ENCODE peak calls at places on chromosome 16, in six cellular contexts. Y is amniotic epithelial cell, P is RWPE1, K is adrenal gland, H is HFFc6, A is GF-D8. C is an unnamed sample.

GRCh38 chr16:67683767-67684166 is 17.2 kb downstream of the C16orf86 start:
- DNase-seq in A (no peak), P (no peak), Y (no peak), H (peak; percentile 28), K (no peak), C (no peak)

GRCh38 chr16:62404857-62405611 is 368.8 kb upstream of the CDH8 start:
- DNase-seq in P (no peak), Y (no peak), A (no peak), H (no peak), K (no peak), C (no peak)

GRCh38 chr16:22425036-22425801 is 50.8 kb upstream of the CDR2 start:
- DNase-seq in A (no peak), P (no peak), K (peak; percentile 85), H (peak; percentile 31), Y (no peak), C (peak; percentile 28)

GRCh38 chr16:14444979-14445810 is 184.9 kb downstream of the PARN start:
- DNase-seq in K (peak; percentile 65), Y (no peak), P (no peak), A (no peak), H (no peak), C (no peak)

GRCh38 chr16:51971184-51971583 is 575.8 kb downstream of the TOX3 start:
- DNase-seq in P (peak; percentile 24), A (no peak), K (no peak), Y (peak; percentile 6), H (peak; percentile 34), C (peak; percentile 6)

GRCh38 chr16:23640669-23640958 is 496 bp downstream of the PALB2 start:
- DNase-seq in A (no peak), K (no peak), P (peak; percentile 44), Y (no peak), H (no peak), C (no peak)

GRCh38 chr16:56606688-56607618 is 1.4 kb upstream of the MT2A start:
- DNase-seq in A (no peak), H (peak; percentile 97), Y (peak; percentile 100), P (peak; percentile 94), K (peak; percentile 97), C (peak; percentile 99)

GRCh38 chr16:76360384-76360783 is 83.2 kb downstream of the CNTNAP4 start:
- DNase-seq in A (no peak), K (no peak), Y (no peak), P (no peak), H (no peak), C (no peak)

GRCh38 chr16:53913082-53913870 is 209.3 kb downstream of the FTO start:
- DNase-seq in H (peak; percentile 80), Y (peak; percentile 95), A (no peak), P (peak; percentile 62), K (peak; percentile 95), C (peak; percentile 76)

GRCh38 chr16:26530584-26531289 is 536.0 kb upstream of the C16orf82 start:
- DNase-seq in A (no peak), Y (no peak), P (no peak), K (no peak), H (no peak), C (no peak)

GRCh38 chr16:49661465-49662187 is 194.3 kb downstream of the ZNF423 start:
- DNase-seq in K (peak; percentile 62), H (no peak), A (no peak), P (no peak), Y (peak; percentile 11), C (no peak)

GRCh38 chr16:82129881-82130280 is 40.1 kb downstream of the MPHOSPH6 start:
- DNase-seq in P (no peak), A (no peak), Y (peak; percentile 58), K (peak; percentile 76), H (no peak), C (no peak)

GRCh38 chr16:7217797-7218196 is 114.8 kb upstream of the RBFOX1 start:
- DNase-seq in A (no peak), H (no peak), K (no peak), Y (no peak), P (no peak), C (no peak)

GRCh38 chr16:70380205-70380918 is 33.7 kb downstream of the DDX19A start:
- DNase-seq in K (peak; percentile 73), Y (peak; percentile 82), A (peak; percentile 26), P (peak; percentile 67), H (peak; percentile 82), C (peak; percentile 96)

GRCh38 chr16:85949787-85950186 is 50.8 kb downstream of the IRF8 start:
- DNase-seq in Y (no peak), H (no peak), P (no peak), A (no peak), K (no peak), C (no peak)

GRCh38 chr16:56669005-56669839 is at the start of gene MT1H:
- DNase-seq in A (no peak), K (no peak), Y (no peak), H (no peak), P (no peak), C (no peak)

GRCh38 chr16:66569131-66569530 is 2.9 kb downstream of the CMTM1 start:
- DNase-seq in H (peak; percentile 50), A (no peak), K (no peak), Y (peak; percentile 67), P (no peak), C (peak; percentile 53)

GRCh38 chr16:26363581-26363980 is 671.8 kb downstream of the HS3ST4 start:
- DNase-seq in Y (no peak), H (no peak), P (no peak), K (no peak), A (no peak), C (no peak)

GRCh38 chr16:73384561-73384960 is 336.6 kb upstream of the ZFHX3 start:
- DNase-seq in K (no peak), Y (no peak), H (no peak), P (no peak), A (no peak), C (no peak)

GRCh38 chr16:25093208-25094061 is 18.1 kb upstream of the LCMT1 start:
- DNase-seq in H (no peak), K (no peak), Y (no peak), A (peak; percentile 91), P (no peak), C (no peak)

GRCh38 chr16:31105677-31106213 is 2.4 kb upstream of the BCKDK start:
- DNase-seq in K (peak; percentile 97), A (peak; percentile 78), Y (peak; percentile 74), P (no peak), H (peak; percentile 32), C (peak; percentile 67)

GRCh38 chr16:58732545-58733247 is 1.4 kb downstream of the GOT2 start:
- DNase-seq in H (peak; percentile 14), Y (peak; percentile 27), A (no peak), K (no peak), P (peak; percentile 52), C (peak; percentile 40)

GRCh38 chr16:69166221-69166833 is 20.6 kb upstream of the SNTB2 start:
- DNase-seq in P (no peak), K (no peak), H (peak; percentile 38), Y (no peak), A (no peak), C (peak; percentile 69)

C was measured in EL.